ENCODE peak calls at places on chromosomes 1 and 21, in nine cellular contexts. O is CD4-positive, alpha-beta T cell; Y is tibial artery; E is left ventricle myocardium inferior; P is heart right ventricle; Z is pancreas; J is foreskin keratinocyte; H is dorsolateral prefrontal cortex; A is suprapubic skin. V is an unnamed sample.
A peak's percentile ranks its signal among the peaks of the same experiment; 100 is the strongest.

GRCh38 chr1:6860401-6860800 is 75.1 kb downstream of the CAMTA1 start:
- DNase-seq in E (no peak), H (no peak), J (no peak), Z (no peak), P (no peak), O (no peak), A (no peak), Y (no peak), V (no peak)

GRCh38 chr1:25563330-25564215 is 20.2 kb downstream of the LDLRAP1 start:
- DNase-seq in P (no peak), J (no peak), Y (no peak), Z (no peak), E (no peak), H (peak; percentile 97), O (no peak), A (no peak), V (no peak)

GRCh38 chr1:46522969-46523320 is 28.5 kb downstream of the KNCN start:
- DNase-seq in Z (no peak), H (no peak), O (no peak), Y (no peak), P (no peak), J (no peak), E (no peak), A (no peak), V (no peak)

GRCh38 chr1:226480459-226480858 is 68.1 kb upstream of the STUM start:
- DNase-seq in Y (no peak), E (no peak), H (no peak), A (no peak), P (no peak), J (no peak), O (no peak), Z (no peak), V (no peak)

GRCh38 chr21:45436371-45437040 is 31.5 kb downstream of the COL18A1 start:
- DNase-seq in O (no peak), H (no peak), Z (no peak), A (no peak), J (no peak), Y (no peak), E (no peak), P (no peak), V (no peak)

GRCh38 chr21:37079211-37079824 is 6.3 kb downstream of the TTC3 start:
- DNase-seq in A (no peak), Y (no peak), Z (no peak), H (no peak), O (no peak), E (no peak), P (no peak), J (no peak), V (no peak)

GRCh38 chr1:175124842-175125241 is 57.2 kb downstream of the TNN start:
- DNase-seq in E (no peak), H (no peak), Z (no peak), A (no peak), O (no peak), P (no peak), J (no peak), Y (no peak), V (no peak)

GRCh38 chr1:109689844-109690405 is 2.3 kb downstream of the GSTM1 start:
- DNase-seq in E (no peak), O (no peak), J (no peak), H (no peak), A (no peak), Y (no peak), Z (no peak), P (peak; percentile 15), V (no peak)

GRCh38 chr1:232704694-232705680 is 75.1 kb upstream of the SIPA1L2 start:
- DNase-seq in Z (peak; percentile 51), E (no peak), P (no peak), O (no peak), J (peak; percentile 72), H (peak; percentile 46), Y (peak; percentile 79), A (no peak), V (no peak)

GRCh38 chr1:151334822-151335221 is 7.6 kb upstream of the PI4KB start:
- DNase-seq in A (no peak), H (no peak), O (no peak), J (no peak), Z (no peak), Y (no peak), P (no peak), E (no peak), V (no peak)

GRCh38 chr1:160284220-160284781 is 632 bp downstream of the PEX19 start:
- DNase-seq in P (no peak), J (peak; percentile 37), Z (no peak), E (no peak), O (no peak), H (no peak), Y (peak; percentile 42), A (no peak), V (no peak)

GRCh38 chr1:23343246-23344110 is 606 bp downstream of the HNRNPR start:
- DNase-seq in O (no peak), J (peak; percentile 63), H (no peak), Y (no peak), P (no peak), Z (no peak), A (no peak), E (no peak), V (peak; percentile 77)

GRCh38 chr1:172068334-172068733 is 227.0 kb downstream of the DNM3 start:
- DNase-seq in J (no peak), A (no peak), Y (no peak), P (no peak), Z (no peak), O (no peak), E (no peak), H (no peak), V (no peak)

GRCh38 chr21:45822002-45822397 is 159.6 kb upstream of the COL6A1 start:
- DNase-seq in J (no peak), Z (no peak), H (no peak), P (no peak), O (no peak), A (no peak), E (no peak), Y (no peak), V (peak; percentile 11)

GRCh38 chr1:8687053-8687452 is 130.4 kb downstream of the RERE start:
- DNase-seq in P (no peak), Y (no peak), O (no peak), H (no peak), J (no peak), E (no peak), A (no peak), Z (no peak), V (no peak)

GRCh38 chr1:179342740-179343404 is 22.9 kb upstream of the AXDND1 start:
- DNase-seq in Y (no peak), A (no peak), H (no peak), P (no peak), J (no peak), Z (no peak), O (no peak), E (no peak), V (no peak)

GRCh38 chr21:29613021-29613420 is 314.3 kb downstream of the BACH1 start:
- DNase-seq in Z (no peak), P (no peak), Y (no peak), A (no peak), H (no peak), E (no peak), J (peak; percentile 7), O (no peak), V (no peak)

GRCh38 chr1:16055613-16056520 is 12.3 kb downstream of the CLCNKB start:
- DNase-seq in O (peak; percentile 64), Z (peak; percentile 91), E (peak; percentile 83), Y (peak; percentile 83), P (peak; percentile 83), J (peak; percentile 54), A (peak; percentile 91), H (peak; percentile 82), V (peak; percentile 85)

GRCh38 chr21:24727803-24728425 is 879.4 kb downstream of the MRPL39 start:
- DNase-seq in Z (no peak), O (no peak), P (no peak), H (no peak), Y (no peak), A (no peak), J (no peak), E (no peak), V (no peak)
- TF ChIP-seq CTCF in Z (no peak), O (no peak), P (no peak), H (no peak), Y (no peak), A (no peak), J (no peak), E (no peak), V (no peak)

GRCh38 chr1:10522324-10522860 is 47.6 kb downstream of the PEX14 start:
- DNase-seq in P (no peak), E (no peak), Z (no peak), J (no peak), H (no peak), Y (no peak), A (no peak), O (no peak), V (no peak)
- H3K27ac ChIP-seq in P (no peak overlapping the region), E (no peak overlapping the region), Z (no peak overlapping the region), J (no peak overlapping the region), H (no peak overlapping the region), Y (no peak overlapping the region), A (no peak overlapping the region), O (no peak overlapping the region), V (no peak overlapping the region)

DNA sequence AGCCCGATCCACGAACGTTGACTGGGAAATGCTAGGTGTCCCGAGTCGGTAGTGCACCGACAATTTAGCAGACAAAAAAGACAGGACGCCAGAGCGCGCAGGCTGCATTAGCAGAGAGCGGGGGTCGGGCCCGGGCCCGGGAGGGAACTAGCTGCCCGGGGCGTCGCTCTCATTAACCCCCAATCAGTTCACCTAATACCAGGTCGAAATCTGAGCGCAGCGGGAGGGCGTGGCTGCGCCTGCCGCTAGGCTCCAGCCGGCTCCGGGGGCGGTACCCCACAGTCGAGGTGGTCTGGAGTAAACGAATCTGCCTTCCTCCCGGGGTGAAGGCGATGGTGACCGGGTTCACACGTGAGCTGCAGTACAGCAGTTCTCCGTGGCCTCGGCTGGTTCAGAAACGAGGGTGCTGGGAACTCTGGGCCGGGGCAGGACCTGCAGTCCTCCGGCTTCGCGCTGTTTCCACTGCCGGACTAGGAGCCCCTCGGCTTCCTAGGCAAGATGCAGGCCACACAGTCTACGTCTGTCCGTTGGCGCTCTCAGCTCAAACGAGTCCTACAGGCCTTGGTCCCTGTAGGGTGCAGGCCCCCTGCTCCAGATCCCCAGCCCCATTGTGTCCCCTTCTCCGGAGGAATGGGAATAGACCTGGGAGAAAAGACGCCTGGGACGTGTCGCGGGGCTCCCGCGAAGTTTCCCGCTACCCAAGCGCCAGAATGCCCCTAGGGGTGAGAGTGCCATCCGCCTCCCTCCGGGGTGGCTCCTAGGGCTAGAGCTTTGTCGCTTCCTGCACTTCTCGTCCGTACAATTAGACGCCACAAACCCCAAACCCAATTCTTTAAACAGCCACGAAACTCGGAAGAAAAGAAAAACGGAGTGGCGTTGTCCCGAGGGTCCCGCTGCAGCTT is 2.0 kb downstream of the GFI1 start:
- DNase-seq in H (no peak), Y (no peak), J (peak; percentile 28), Z (peak; percentile 52), P (peak; percentile 23), A (peak; percentile 79), E (no peak), O (peak; percentile 38), V (no peak)
- TF ChIP-seq CTCF in H (no peak), Y (no peak), J (no peak), Z (no peak), P (no peak), A (no peak), E (no peak), O (no peak), V (no peak)

DNA sequence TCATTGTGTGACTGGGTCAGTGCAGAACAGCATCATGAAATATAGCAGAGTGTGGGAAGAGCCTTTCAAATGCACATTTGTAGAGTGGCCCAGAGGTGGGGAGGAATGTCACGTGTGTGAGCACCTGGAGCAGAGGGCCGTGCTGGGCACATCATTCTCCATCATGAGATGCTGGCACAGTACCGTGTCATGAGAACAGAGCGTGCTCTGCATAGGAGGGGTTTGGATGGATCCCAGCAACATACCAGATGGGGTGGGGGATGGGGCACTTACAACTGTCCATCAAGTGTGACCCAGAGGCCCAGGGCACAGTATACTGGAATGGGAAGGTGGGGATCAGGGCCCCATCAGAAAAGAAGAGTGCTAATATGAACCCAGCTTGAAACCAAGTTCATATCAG is 182.0 kb downstream of the LMX1A start:
- DNase-seq in Y (no peak), P (no peak), O (no peak), A (no peak), H (no peak), Z (no peak), J (no peak), E (peak; percentile 16), V (no peak)
- H3K27ac ChIP-seq in Y (no peak overlapping the region), P (no peak overlapping the region), O (no peak overlapping the region), A (no peak overlapping the region), H (no peak overlapping the region), Z (no peak overlapping the region), J (no peak overlapping the region), E (no peak overlapping the region), V (no peak overlapping the region)